ENCODE peak calls at places on chromosome 14, in four cellular contexts. N is K562, B is HepG2, Z is SK-N-SH. A is an unnamed sample.

GRCh38 chr14:104699426-104699748 is 10.0 kb downstream of the INF2 start:
- DNase-seq in N (no peak), B (no peak), Z (no peak), A (no peak)

GRCh38 chr14:104799657-104800599 is 973 bp upstream of the ZBTB42 start:
- DNase-seq in N (peak; percentile 87), B (peak; percentile 76), Z (peak; percentile 97), A (peak; percentile 67)

GRCh38 chr14:63717704-63718103 is 10.2 kb downstream of the SGPP1 start:
- DNase-seq in N (peak; percentile 16), B (no peak), Z (peak; percentile 22), A (peak; percentile 36)

GRCh38 chr14:71408362-71409035 is 501.2 kb downstream of the PCNX1 start:
- DNase-seq in N (no peak), B (no peak), Z (no peak), A (peak; percentile 31)

GRCh38 chr14:33711761-33712160 is 239.1 kb downstream of the EGLN3 start:
- DNase-seq in N (no peak), B (no peak), Z (no peak), A (no peak)

GRCh38 chr14:103155013-103155412 is 31.8 kb downstream of the TNFAIP2 start:
- DNase-seq in N (no peak), B (peak; percentile 69), Z (peak; percentile 77), A (peak; percentile 13)

GRCh38 chr14:72894623-72895378 is 900 bp upstream of the DPF3 start:
- DNase-seq in N (peak; percentile 64), B (no peak), Z (peak; percentile 34), A (no peak)

GRCh38 chr14:67971627-67972625 is 152.3 kb downstream of the RAD51B start:
- DNase-seq in N (no peak), B (no peak), Z (peak; percentile 1), A (peak; percentile 37)

GRCh38 chr14:54194501-54194900 is 202.3 kb upstream of the CDKN3 start:
- DNase-seq in N (no peak), B (no peak), Z (no peak), A (no peak)

GRCh38 chr14:67532998-67533753 is at the start of gene PLEKHH1:
- DNase-seq in N (peak; percentile 81), B (peak; percentile 49), Z (peak; percentile 91), A (peak; percentile 57)

GRCh38 chr14:99273724-99274345 is 1.8 kb upstream of the BCL11B start:
- DNase-seq in N (no peak), B (peak; percentile 14), Z (no peak), A (no peak)
- H3K4me3 ChIP-seq in N (no peak overlapping the region), B (peak overlapping the region; percentile 63), Z (no peak overlapping the region), A (no peak overlapping the region)

GRCh38 chr14:51368721-51369163 is 128.7 kb downstream of the TMX1 start:
- DNase-seq in N (no peak), B (no peak), Z (no peak), A (peak; percentile 89)
- H3K9ac ChIP-seq in N (no peak overlapping the region), B (no peak overlapping the region), Z (no peak overlapping the region), A (no peak overlapping the region)

DNA sequence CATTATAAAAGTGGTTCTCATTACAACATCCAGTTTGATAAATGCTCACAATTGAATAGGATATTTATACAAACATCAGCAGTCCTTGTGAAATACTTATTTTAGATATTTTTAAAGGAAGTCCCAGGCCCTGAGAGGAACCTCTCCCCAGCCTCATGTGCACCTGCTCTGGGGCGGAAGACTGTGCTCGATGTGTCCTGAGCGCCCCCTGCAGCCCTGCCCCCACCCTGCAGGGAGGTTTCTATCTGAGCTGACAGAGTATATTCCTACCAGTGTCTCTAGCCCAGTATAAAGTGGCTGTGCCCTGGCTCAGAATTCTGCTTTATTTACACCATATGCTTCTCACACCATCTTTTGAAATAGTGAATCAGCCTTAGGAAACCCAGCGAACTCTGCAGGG is 1349.1 kb downstream of the TMEM121 start:
- DNase-seq in N (no peak), B (no peak), Z (no peak), A (no peak)
- TF ChIP-seq SMC3 in N (no peak), B (no peak), Z (no peak), A (no peak)

DNA sequence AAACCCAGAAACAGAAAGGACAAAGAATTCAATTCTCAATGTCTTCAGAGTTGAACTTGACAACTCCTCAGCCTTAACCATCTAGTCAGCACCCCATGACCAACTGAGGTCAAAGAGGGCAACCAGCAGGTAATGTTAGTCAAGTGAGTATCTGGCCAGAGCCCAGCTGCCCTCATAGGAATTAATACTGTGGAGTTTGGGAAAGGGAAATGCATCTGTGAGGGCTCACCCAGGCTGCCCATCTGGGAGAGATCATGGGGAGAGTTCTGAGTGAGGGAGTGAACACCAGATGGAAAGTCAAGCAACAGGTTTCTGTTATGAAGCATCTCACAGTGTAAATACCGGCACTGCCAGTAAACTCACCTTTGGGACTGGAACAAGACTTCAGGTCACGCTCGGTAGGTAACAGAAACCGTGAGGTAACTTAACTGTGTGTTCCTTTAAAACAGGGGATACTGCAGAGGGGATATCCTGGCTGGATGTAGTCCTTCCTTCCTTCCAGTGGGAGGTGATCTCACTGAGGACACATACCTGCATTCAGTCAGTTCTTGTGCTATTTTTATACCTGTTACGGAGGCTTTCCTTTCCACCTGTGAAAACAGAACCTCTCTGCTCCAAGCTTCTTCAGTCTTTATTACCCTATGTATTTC is 94.4 kb downstream of the DAD1 start:
- DNase-seq in N (no peak), B (no peak), Z (no peak), A (no peak)
- H3K4me3 ChIP-seq in N (no peak overlapping the region), B (no peak overlapping the region), Z (no peak overlapping the region), A (no peak overlapping the region)

GRCh38 chr14:79528843-79529405 is 682.4 kb downstream of the DIO2 start:
- DNase-seq in N (no peak), B (no peak), Z (no peak), A (no peak)
- H3K9ac ChIP-seq in N (no peak overlapping the region), B (no peak overlapping the region), Z (no peak overlapping the region), A (no peak overlapping the region)

DNA sequence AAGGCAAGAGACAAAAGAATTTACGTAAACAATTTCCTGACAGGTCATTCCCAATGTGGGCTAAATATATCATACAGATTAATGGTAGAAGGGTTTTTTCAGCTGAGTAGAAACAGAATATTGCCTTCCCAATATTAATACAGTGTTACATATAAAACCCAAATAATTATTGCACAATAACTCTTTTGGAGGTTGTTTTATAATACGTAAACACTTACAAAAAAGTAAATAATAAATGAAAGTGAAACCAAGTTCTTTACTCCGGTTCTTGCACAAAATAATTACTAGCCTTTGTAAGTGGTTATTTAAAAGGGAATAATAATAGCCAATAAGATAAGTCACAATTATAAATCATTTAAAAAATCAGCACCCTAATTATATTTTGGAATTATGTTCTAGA is 118.6 kb upstream of the SSTR1 start:
- DNase-seq in N (no peak), B (no peak), Z (no peak), A (no peak)
- TF ChIP-seq SMC3 in N (no peak), B (no peak), Z (no peak), A (no peak)

DNA sequence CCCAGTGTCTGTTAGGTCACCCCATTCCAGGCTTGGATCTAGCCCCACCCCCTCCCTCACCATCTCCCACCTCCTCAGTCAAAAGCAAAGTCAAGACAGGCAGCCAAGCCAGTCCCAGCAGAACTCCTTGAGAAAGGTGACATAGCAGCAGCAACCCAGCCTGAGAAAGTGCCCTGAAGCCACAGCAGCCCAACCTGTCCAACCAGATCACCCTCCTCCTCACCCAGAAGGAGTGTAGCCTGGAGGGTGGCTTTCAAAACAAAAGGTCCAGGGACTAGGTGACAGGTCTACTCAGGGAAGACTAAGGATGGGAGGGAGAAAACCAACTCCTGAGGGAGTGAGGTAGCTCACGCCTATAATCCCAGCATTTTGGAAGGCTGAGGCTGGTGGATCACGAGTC is 5.2 kb downstream of the RAB15 start:
- DNase-seq in N (no peak), B (no peak), Z (no peak), A (no peak)
- H3K4me3 ChIP-seq in N (no peak overlapping the region), B (no peak overlapping the region), Z (no peak overlapping the region), A (no peak overlapping the region)

DNA sequence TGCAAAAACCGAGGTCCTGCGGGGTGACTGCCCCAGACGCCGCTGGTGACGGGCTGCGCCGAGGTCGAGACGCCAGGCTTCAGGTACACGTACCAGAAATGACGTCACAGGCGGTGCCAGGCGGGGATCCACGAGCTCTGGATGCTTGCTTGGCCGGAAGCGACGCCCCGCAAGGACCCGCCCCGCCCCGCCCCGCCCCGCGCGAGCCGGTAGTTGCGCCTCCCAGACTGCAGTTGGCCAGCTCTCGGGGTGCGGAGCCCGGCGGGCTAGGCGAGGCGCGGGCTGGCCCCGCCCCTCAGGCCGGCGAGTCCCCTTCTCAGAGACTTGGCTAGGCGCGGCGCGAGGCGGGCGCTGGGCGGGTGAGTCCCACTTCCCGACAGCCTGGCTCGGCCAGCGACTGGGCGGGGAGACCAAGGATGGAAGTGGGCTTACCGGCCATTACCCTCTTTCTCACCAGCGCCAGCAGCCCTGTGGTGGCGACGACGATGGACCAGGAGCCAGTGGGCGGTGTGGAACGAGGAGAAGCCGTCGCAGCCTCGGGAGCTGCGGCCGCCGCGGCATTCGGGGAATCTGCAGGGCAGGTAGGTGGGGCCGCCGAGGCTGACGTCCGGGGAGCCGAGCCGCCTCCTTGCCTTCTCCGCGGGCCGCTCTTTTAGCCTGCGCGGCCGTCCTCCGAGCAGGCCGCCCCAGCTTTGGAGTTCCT is at the start of gene FAM177A1:
- DNase-seq in N (peak; percentile 96), B (peak; percentile 99), Z (peak; percentile 98), A (peak; percentile 94)
- H3K9ac ChIP-seq in N (peak within 1 kb of the TSS; percentile 96), B (peak within 1 kb of the TSS; percentile 91), Z (peak within 1 kb of the TSS; percentile 87), A (peak within 1 kb of the TSS; percentile 98)

DNA sequence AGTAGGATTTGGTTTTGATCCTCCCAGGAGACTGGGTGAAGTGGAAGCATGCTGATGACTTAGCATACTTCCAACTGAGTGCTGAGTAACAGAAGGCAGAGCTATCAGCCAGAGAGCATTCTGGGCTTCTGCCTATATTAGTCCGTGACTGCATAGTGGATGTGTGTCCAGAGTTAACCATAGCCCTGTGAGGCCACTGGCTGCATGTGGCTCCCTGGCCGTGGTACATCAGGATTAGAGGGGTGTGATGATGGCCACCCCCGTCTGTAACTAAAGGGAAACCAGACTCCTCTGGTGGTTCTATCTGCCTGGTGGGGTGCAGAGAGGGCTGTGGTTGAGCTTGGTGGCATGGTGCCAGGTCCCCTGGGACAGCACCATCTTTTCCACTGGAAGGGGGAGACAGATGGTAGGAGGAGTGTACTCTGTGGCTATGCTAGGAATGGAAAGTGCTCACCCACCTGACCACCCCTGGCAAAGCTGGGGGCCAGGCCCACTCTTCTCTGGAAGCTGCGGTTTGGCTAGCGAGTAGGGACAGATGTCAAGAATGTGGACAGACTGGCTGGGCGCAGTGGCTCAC is 27.4 kb downstream of the ABCD4 start:
- DNase-seq in N (peak; percentile 48), B (no peak), Z (no peak), A (peak; percentile 74)
- TF ChIP-seq SMC3 in N (no peak), B (no peak), Z (no peak), A (no peak)

A was measured in IMR-90.